ENCODE peak calls at places on chromosomes 4 and X, in four cellular contexts. Y is H54, L is GM12891, V is erythroblast. N is an unnamed sample.

GRCh38 chrX:100413231-100413630 is 3.2 kb upstream of the PCDH19 start:
- DNase-seq in Y (peak), L (no peak), V (peak), N (no peak)

GRCh38 chr4:111806331-111806730 is 338.9 kb upstream of the FAM241A start:
- DNase-seq in Y (no peak), L (no peak), V (no peak), N (no peak)

GRCh38 chrX:151725338-151725614 is 9.3 kb upstream of the CNGA2 start:
- DNase-seq in Y (no peak), L (no peak), V (no peak), N (no peak)

GRCh38 chrX:77003956-77004355 is 443.2 kb upstream of the FGF16 start:
- DNase-seq in Y (no peak), L (no peak), V (peak), N (no peak)

GRCh38 chrX:110944793-110945466 is 149.3 kb upstream of the CHRDL1 start:
- DNase-seq in Y (no peak), L (no peak), V (no peak), N (no peak)

GRCh38 chr4:2891294-2891693 is 47.6 kb downstream of the ADD1 start:
- DNase-seq in Y (peak), L (no peak), V (no peak), N (no peak)

GRCh38 chr4:7134737-7135388 is 57.5 kb upstream of the SORCS2 start:
- DNase-seq in Y (peak), L (no peak), V (no peak), N (no peak)

GRCh38 chr4:70908993-70909556 is 6.9 kb downstream of the MOB1B start:
- DNase-seq in Y (no peak), L (no peak), V (no peak), N (no peak)

GRCh38 chr4:140102406-140102805 is 51.6 kb downstream of the MAML3 start:
- DNase-seq in Y (no peak), L (no peak), V (peak), N (no peak)

GRCh38 chr4:40246547-40246900 is 49.7 kb downstream of the RHOH start:
- DNase-seq in Y (no peak), L (no peak), V (no peak), N (no peak)

GRCh38 chrX:154032156-154032555 is 12.5 kb upstream of the IRAK1 start:
- DNase-seq in Y (no peak), L (no peak), V (no peak), N (no peak)

GRCh38 chr4:47551682-47552081 is 66.6 kb downstream of the ATP10D start:
- DNase-seq in Y (no peak), L (no peak), V (no peak), N (no peak)

GRCh38 chr4:125115941-125116340 is 198.8 kb upstream of the FAT4 start:
- DNase-seq in Y (no peak), L (no peak), V (no peak), N (no peak)

GRCh38 chr4:2071912-2072867 is 13.1 kb downstream of the NAT8L start:
- DNase-seq in Y (no peak), L (no peak), V (no peak), N (no peak)

GRCh38 chr4:99859618-99860017 is 34.6 kb downstream of the LAMTOR3 start:
- DNase-seq in Y (no peak), L (no peak), V (no peak), N (no peak)

GRCh38 chrX:44071847-44072545 is 98.8 kb upstream of the NDP start:
- DNase-seq in Y (peak), L (no peak), V (no peak), N (no peak)

GRCh38 chr4:123587983-123588494 is 191.4 kb downstream of the SPRY1 start:
- DNase-seq in Y (peak), L (no peak), V (peak), N (no peak)

GRCh38 chr4:20323991-20324390 is 72.3 kb downstream of the SLIT2 start:
- DNase-seq in Y (no peak), L (no peak), V (no peak), N (no peak)

GRCh38 chr4:27079056-27079455 is 218.4 kb downstream of the STIM2 start:
- DNase-seq in Y (no peak), L (no peak), V (no peak), N (no peak)

GRCh38 chr4:38324861-38325451 is 339.0 kb upstream of the KLF3 start:
- DNase-seq in Y (no peak), L (no peak), V (no peak), N (no peak)

GRCh38 chrX:134625315-134625718 is 33.0 kb downstream of the PLAC1 start:
- DNase-seq in Y (no peak), L (no peak), V (no peak), N (no peak)

GRCh38 chr4:78652282-78652876 is 100.8 kb downstream of the ANXA3 start:
- DNase-seq in Y (no peak), L (no peak), V (no peak), N (no peak)

GRCh38 chr4:77358315-77358928 is 201.4 kb downstream of the CCNG2 start:
- DNase-seq in Y (peak), L (peak), V (peak), N (peak)

GRCh38 chr4:53786632-53787031 is 195.3 kb upstream of the LNX1 start:
- DNase-seq in Y (no peak), L (no peak), V (no peak), N (no peak)

GRCh38 chrX:116378961-116379360 is 57.4 kb upstream of the SLC6A14 start:
- DNase-seq in Y (no peak), L (no peak), V (no peak), N (no peak)

GRCh38 chr4:168817418-168817817 is 192.6 kb downstream of the CBR4 start:
- DNase-seq in Y (no peak), L (no peak), V (no peak), N (no peak)

GRCh38 chr4:122806981-122807679 is 19.5 kb upstream of the FGF2 start:
- DNase-seq in Y (no peak), L (no peak), V (no peak), N (no peak)

GRCh38 chr4:39061450-39061849 is 582 bp upstream of the KLHL5 start:
- DNase-seq in Y (no peak), L (no peak), V (no peak), N (no peak)

GRCh38 chr4:182143086-182143821 is 99.9 kb upstream of the TENM3 start:
- DNase-seq in Y (peak), L (no peak), V (no peak), N (no peak)

GRCh38 chr4:39302901-39303300 is 63.3 kb downstream of the RFC1 start:
- DNase-seq in Y (no peak), L (no peak), V (no peak), N (no peak)

GRCh38 chr4:22754091-22754490 is 61.4 kb downstream of the GBA3 start:
- DNase-seq in Y (no peak), L (no peak), V (no peak), N (no peak)

GRCh38 chrX:13029341-13029740 is 15.1 kb downstream of the FAM9C start:
- DNase-seq in Y (no peak), L (no peak), V (no peak), N (no peak)

GRCh38 chrX:17736478-17736855 is 826 bp upstream of the SCML1 start:
- DNase-seq in Y (no peak), L (no peak), V (no peak), N (no peak)

GRCh38 chrX:36978886-36979285 is 29.3 kb upstream of the FAM47C start:
- DNase-seq in Y (no peak), L (no peak), V (no peak), N (no peak)

GRCh38 chr4:118280501-118281218 is 72.1 kb downstream of the PRSS12 start:
- DNase-seq in Y (no peak), L (no peak), V (peak), N (no peak)

GRCh38 chr4:84938316-84938715 is 28.2 kb downstream of the WDFY3 start:
- DNase-seq in Y (no peak), L (no peak), V (no peak), N (no peak)

GRCh38 chr4:81631958-81632439 is 160.3 kb upstream of the RASGEF1B start:
- DNase-seq in Y (no peak), L (no peak), V (no peak), N (no peak)

GRCh38 chr4:21780158-21780557 is 168.4 kb downstream of the KCNIP4 start:
- DNase-seq in Y (no peak), L (no peak), V (no peak), N (no peak)

GRCh38 chr4:120750152-120750525 is 172.4 kb downstream of the PRDM5 start:
- DNase-seq in Y (no peak), L (no peak), V (no peak), N (no peak)

GRCh38 chrX:29518100-29518499 is 697.3 kb upstream of the MAGEB2 start:
- DNase-seq in Y (no peak), L (no peak), V (no peak), N (no peak)
- TF ChIP-seq POLR2A in Y (no peak), L (no peak), V (no peak), N (no peak)

GRCh38 chr4:146123231-146123630 is 52.3 kb upstream of the LSM6 start:
- DNase-seq in Y (no peak), L (no peak), V (no peak), N (no peak)
- TF ChIP-seq POLR2A in Y (no peak), L (no peak), V (no peak), N (no peak)

DNA sequence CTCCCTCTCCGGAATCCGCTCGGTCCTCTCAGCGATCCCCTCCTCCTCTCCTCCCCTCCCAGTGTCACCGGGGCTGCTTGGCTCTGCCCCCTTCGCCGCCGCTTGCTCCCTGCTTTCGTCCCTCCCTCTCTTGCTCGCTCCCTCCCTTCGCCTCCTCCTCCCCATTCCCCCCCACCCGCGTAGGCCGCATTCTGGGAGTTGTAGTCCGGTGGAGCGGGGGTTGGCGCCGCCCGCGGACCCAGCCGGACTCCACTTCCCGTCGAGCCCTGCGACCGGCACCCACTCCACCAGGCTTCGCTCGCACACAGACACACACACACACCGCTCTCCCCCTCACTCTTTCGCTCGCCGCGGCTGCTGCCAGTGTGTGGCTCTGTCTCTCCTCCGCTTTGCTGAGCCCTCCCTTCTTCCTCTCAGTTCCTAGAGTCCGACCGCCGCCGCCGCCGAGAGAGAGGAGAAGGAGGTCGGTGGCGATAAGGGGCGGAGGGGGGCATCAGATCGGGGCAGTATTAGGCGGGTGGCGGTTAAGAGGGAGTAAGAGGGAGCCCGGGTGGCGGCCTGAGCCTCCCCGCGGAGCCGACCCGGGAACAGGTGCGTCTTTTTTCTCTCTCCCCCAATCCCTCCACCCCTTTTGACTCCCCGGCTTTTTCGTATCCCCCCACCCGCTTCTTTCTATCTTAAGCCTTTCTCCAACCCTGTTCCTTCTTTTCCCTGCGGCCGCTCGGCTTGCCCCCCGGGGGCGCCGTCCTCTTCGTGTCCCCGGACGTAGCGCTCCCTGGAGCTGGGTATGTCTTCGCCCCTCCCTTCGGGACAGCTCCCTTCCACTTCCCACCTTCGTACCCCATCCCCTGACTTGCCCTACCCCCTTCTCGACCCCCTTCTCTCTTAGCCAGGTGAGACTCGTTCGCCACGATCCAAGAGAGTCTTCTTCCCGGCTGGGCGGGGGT is at the start of gene BCORL1:
- DNase-seq in Y (peak), L (peak), V (peak), N (peak)
- TF ChIP-seq POLR2A in Y (peak), L (peak), V (peak), N (peak)

DNA sequence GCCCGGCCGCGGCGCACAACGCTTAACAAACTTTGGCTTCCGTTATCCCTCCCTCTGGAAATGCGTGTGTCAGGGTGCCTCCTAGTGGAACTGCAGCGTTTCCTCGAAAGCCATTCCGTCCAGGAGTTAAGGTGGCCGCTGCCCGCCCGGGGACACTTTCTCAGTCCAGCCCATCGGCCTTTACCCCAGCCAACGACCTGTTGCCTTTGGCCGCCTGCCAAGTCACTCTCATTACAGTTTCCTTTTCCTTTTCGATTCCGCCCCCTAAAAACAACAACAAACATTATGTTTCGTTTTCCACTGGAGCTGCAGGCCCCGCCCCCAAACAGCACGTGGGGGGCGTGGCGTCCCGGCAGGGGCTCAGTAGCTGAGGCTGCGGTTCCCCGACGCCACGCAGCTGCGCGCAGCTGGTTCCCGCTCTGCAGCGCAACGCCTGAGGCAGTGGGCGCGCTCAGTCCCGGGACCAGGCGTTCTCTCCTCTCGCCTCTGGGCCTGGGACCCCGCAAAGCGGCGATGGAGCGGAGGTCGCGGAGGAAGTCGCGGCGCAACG is at the start of gene HERC5:
- DNase-seq in Y (peak), L (peak), V (peak), N (peak)
- TF ChIP-seq POLR2A in Y (no peak), L (peak), V (no peak), N (peak)

GRCh38 chr4:126779001-126779400 is 853.8 kb upstream of the INTU start:
- DNase-seq in Y (no peak), L (no peak), V (no peak), N (no peak)

GRCh38 chr4:126779446-126780166 is 853.2 kb upstream of the INTU start:
- DNase-seq in Y (no peak), L (no peak), V (no peak), N (no peak)

GRCh38 chr4:126776361-126776760 is 856.4 kb upstream of the INTU start:
- DNase-seq in Y (no peak), L (no peak), V (no peak), N (no peak)

GRCh38 chr4:126777649-126778048 is 855.1 kb upstream of the INTU start:
- DNase-seq in Y (no peak), L (no peak), V (no peak), N (no peak)

GRCh38 chr4:126778348-126778747 is 854.4 kb upstream of the INTU start:
- DNase-seq in Y (no peak), L (no peak), V (no peak), N (no peak)
- TF ChIP-seq POLR2A in Y (no peak), L (no peak), V (no peak), N (no peak)

GRCh38 chrX:149938427-149939270 is at the start of gene EOLA2:
- DNase-seq in Y (peak), L (peak), V (peak), N (peak)

GRCh38 chrX:149939271-149940014 is 1.2 kb upstream of the EOLA2 start:
- DNase-seq in Y (peak), L (no peak), V (peak), N (peak)

GRCh38 chrX:149940015-149940716 is 1.9 kb upstream of the EOLA2 start:
- DNase-seq in Y (peak), L (peak), V (peak), N (peak)

DNA sequence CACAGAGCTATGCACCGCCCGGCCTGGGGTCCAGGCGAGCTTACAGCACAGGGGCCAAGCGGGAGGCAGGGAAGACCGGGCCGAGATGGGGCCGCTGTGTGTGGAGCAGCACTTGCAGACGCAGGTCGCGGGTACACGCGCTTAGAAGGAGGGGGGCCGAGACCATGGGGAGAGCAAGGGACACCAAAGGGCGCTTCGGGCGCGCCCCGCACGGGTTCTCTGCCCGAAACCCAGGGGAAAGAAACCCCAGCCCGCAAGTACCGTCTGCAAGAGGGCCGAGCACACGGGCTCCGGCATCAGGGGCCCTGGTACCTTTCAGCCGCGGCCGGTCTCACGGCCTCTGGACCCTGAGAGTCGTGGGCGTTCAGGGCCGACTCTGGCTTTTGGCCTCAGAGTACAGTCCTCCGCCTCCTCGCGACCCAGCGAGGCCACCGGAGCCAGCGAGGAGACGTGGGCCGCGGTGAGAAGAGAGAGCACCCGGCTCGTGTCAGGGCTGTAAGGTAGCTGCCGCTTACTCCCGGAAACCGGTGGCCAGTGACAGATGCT is 337 bp downstream of the EOLA2 start:
- DNase-seq in Y (no peak), L (no peak), V (peak), N (no peak)
- TF ChIP-seq POLR2A in Y (no peak), L (peak), V (no peak), N (peak)

GRCh38 chr4:119493419-119493818 is 135.2 kb downstream of the PDE5A start:
- DNase-seq in Y (no peak), L (no peak), V (peak), N (no peak)
- TF ChIP-seq POLR2A in Y (no peak), L (no peak), V (no peak), N (no peak)

DNA sequence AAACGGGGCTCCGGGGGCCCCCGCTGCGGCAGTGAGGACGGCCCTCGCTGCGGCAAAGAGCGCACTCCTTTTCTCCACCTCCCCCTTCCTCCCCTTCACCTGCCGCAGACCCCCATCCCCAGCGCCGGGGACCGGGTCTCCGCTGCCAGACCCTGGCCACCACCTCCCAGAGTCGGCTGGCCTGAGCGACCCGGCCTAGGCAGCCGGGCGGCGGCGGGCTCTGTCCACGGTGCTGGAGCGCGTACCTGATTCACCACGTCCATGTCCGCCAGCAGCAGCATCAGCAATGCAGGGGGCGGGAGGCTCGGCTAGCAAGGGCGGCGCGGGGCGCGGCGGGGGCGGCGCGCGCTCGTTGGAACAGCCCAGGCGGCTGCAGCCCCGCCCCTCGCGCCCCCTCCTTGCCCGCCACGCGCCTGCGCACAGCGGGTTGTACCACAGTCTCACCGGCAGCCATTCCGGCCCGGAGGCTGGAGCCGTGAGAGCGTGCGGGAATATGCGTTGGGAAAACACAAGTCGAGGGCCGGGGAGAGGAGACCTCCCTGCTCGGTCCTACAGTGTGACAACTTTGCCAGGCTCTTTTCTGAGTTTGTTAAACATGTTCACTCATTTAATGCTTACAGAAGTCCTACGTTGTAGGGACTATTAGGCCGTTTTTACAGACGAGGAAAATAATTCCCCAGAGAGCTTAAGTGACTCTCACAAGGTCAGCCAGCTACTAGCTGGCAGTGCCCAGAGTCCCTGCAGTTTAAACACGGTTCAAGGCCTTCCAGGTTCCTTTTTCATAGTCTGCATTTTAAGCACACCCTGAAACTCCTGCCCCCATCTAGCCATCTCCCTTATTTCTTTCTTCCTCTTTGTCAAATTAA is at the start of gene SYP:
- DNase-seq in Y (peak), L (peak), V (peak), N (peak)
- TF ChIP-seq POLR2A in Y (peak), L (peak), V (peak), N (peak)

GRCh38 chr4:89300060-89300459 is 7.5 kb downstream of the GPRIN3 start:
- DNase-seq in Y (no peak), L (no peak), V (peak), N (no peak)

GRCh38 chr4:89300490-89300889 is 7.1 kb downstream of the GPRIN3 start:
- DNase-seq in Y (no peak), L (no peak), V (no peak), N (no peak)

GRCh38 chr4:89298160-89298559 is 9.4 kb downstream of the GPRIN3 start:
- DNase-seq in Y (no peak), L (no peak), V (no peak), N (no peak)

GRCh38 chr4:89298788-89299152 is 8.8 kb downstream of the GPRIN3 start:
- DNase-seq in Y (no peak), L (no peak), V (no peak), N (no peak)

GRCh38 chr4:89299153-89299789 is 8.3 kb downstream of the GPRIN3 start:
- DNase-seq in Y (no peak), L (no peak), V (peak), N (no peak)
- TF ChIP-seq POLR2A in Y (no peak), L (no peak), V (no peak), N (no peak)